ENCODE peak calls at places on chromosomes 2 and 18, in ten cellular contexts. L is fibroblast of villous mesenchyme; V is occipital lobe; K is AG09309; P is AG10803; M is ecto neural progenitor cell; Z is PC-9; B is heart left ventricle; T is lung microvascular endothelial cell; S is stimulated activated CD8-positive, alpha-beta memory T cell treated with anti-CD3 and anti-CD28 coated beads, Interleukin-7, amount 100 ng/mL, for 4 hours. N is an unnamed sample.

GRCh38 chr18:12326711-12327460 is 18.8 kb downstream of the TUBB6 start:
- DNase-seq in L (no peak), V (no peak), K (no peak), P (no peak), M (no peak), Z (no peak), B (no peak), T (no peak), S (no peak), N (no peak)

GRCh38 chr2:201496785-201497184 is 45.2 kb downstream of the STRADB start:
- DNase-seq in L (no peak), V (no peak), K (no peak), P (no peak), M (no peak), Z (no peak), B (no peak), T (no peak), S (no peak), N (no peak)

GRCh38 chr2:8510519-8510918 is 171.3 kb upstream of the ID2 start:
- DNase-seq in L (no peak), V (no peak), K (no peak), P (no peak), M (no peak), Z (no peak), B (peak; percentile 41), T (no peak), S (no peak), N (no peak)

GRCh38 chr18:13513015-13513414 is 213.3 kb downstream of the FAM210A start:
- DNase-seq in L (no peak), V (no peak), K (no peak), P (peak; percentile 2), M (no peak), Z (no peak), B (no peak), T (no peak), S (no peak), N (no peak)

GRCh38 chr2:168697668-168698121 is 104.7 kb upstream of the NOSTRIN start:
- DNase-seq in L (peak; percentile 11), V (no peak), K (no peak), P (peak; percentile 10), M (no peak), Z (no peak), B (no peak), T (no peak), S (no peak), N (peak; percentile 59)

GRCh38 chr2:35347561-35347960 is 1008.0 kb upstream of the CRIM1 start:
- DNase-seq in L (no peak), V (no peak), K (no peak), P (no peak), M (no peak), Z (no peak), B (no peak), T (no peak), S (no peak), N (no peak)

GRCh38 chr2:146597291-146597690 is 1247.5 kb upstream of the ACVR2A start:
- DNase-seq in L (no peak), V (no peak), K (no peak), P (no peak), M (no peak), Z (no peak), B (no peak), T (no peak), S (no peak), N (no peak)

GRCh38 chr2:127768775-127769479 is 42.0 kb downstream of the WDR33 start:
- DNase-seq in L (no peak), V (no peak), K (no peak), P (no peak), M (no peak), Z (no peak), B (no peak), T (no peak), S (no peak), N (no peak)

GRCh38 chr2:56448403-56448998 is 264.7 kb downstream of the CCDC85A start:
- DNase-seq in L (peak; percentile 17), V (no peak), K (no peak), P (peak; percentile 52), M (no peak), Z (no peak), B (no peak), T (no peak), S (no peak), N (peak; percentile 19)

GRCh38 chr2:238330391-238330790 is 10.1 kb downstream of the TRAF3IP1 start:
- DNase-seq in L (no peak), V (no peak), K (no peak), P (no peak), M (no peak), Z (no peak), B (no peak), T (no peak), S (no peak), N (no peak)

GRCh38 chr2:230751062-230751461 is 38.4 kb downstream of the CAB39 start:
- DNase-seq in L (peak; percentile 78), V (no peak), K (no peak), P (peak; percentile 82), M (no peak), Z (no peak), B (no peak), T (no peak), S (no peak), N (no peak)

GRCh38 chr2:60552096-60552850 is 1.2 kb downstream of the BCL11A start:
- DNase-seq in L (no peak), V (no peak), K (no peak), P (peak; percentile 14), M (peak; percentile 68), Z (no peak), B (peak; percentile 16), T (no peak), S (no peak), N (no peak)

GRCh38 chr2:126914811-126915500 is 16.3 kb downstream of the TEX51 start:
- DNase-seq in L (no peak), V (peak; percentile 19), K (no peak), P (no peak), M (no peak), Z (no peak), B (no peak), T (no peak), S (no peak), N (peak; percentile 12)

GRCh38 chr2:240396623-240397541 is 38.6 kb upstream of the GPC1 start:
- DNase-seq in L (peak; percentile 40), V (no peak), K (no peak), P (no peak), M (peak; percentile 36), Z (no peak), B (no peak), T (no peak), S (no peak), N (no peak)

GRCh38 chr18:77397617-77398016 is 148.0 kb downstream of the GALR1 start:
- DNase-seq in L (no peak), V (no peak), K (no peak), P (no peak), M (no peak), Z (no peak), B (no peak), T (no peak), S (no peak), N (no peak)

GRCh38 chr2:203858176-203858575 is 9.4 kb upstream of the CTLA4 start:
- DNase-seq in L (no peak), V (no peak), K (no peak), P (no peak), M (no peak), Z (no peak), B (no peak), T (no peak), S (no peak), N (no peak)

GRCh38 chr2:43269706-43270105 is 43.3 kb upstream of the ZFP36L2 start:
- DNase-seq in L (peak; percentile 93), V (no peak), K (peak; percentile 46), P (peak; percentile 88), M (no peak), Z (no peak), B (peak; percentile 43), T (no peak), S (no peak), N (peak; percentile 51)

N was measured in colonic mucosa.